ENCODE peak calls at places on chromosomes 4 and X, in six cellular contexts. G, N, I, S, V and Q are unnamed samples.

GRCh38 chrX:31307952-31308351 is 236.1 kb upstream of the FTHL17 start:
- DNase-seq in G (no peak), N (no peak), I (no peak), S (no peak), V (no peak), Q (no peak)

GRCh38 chrX:10169180-10169579 is 12.4 kb downstream of the CLCN4 start:
- DNase-seq in G (no peak), N (no peak), I (no peak), S (no peak), V (no peak), Q (no peak)

GRCh38 chr4:38857354-38858096 is 908 bp upstream of the TLR6 start:
- DNase-seq in G (peak), N (peak), I (peak), S (peak), V (peak), Q (no peak)

GRCh38 chrX:39261446-39262147 is 460.3 kb downstream of the MID1IP1 start:
- DNase-seq in G (peak), N (peak), I (peak), S (peak), V (peak), Q (no peak)

GRCh38 chr4:85774489-85774888 is 299.5 kb downstream of the ARHGAP24 start:
- DNase-seq in G (no peak), N (no peak), I (no peak), S (no peak), V (no peak), Q (no peak)

GRCh38 chrX:49712577-49712976 is 16.8 kb upstream of the PAGE1 start:
- DNase-seq in G (no peak), N (no peak), I (no peak), S (no peak), V (no peak), Q (no peak)

GRCh38 chr4:119955256-119955655 is 111.4 kb downstream of the MAD2L1 start:
- DNase-seq in G (no peak), N (no peak), I (peak), S (no peak), V (no peak), Q (no peak)

GRCh38 chr4:174210952-174211490 is 72.4 kb downstream of the FBXO8 start:
- DNase-seq in G (no peak), N (no peak), I (no peak), S (no peak), V (no peak), Q (no peak)

GRCh38 chr4:185550933-185551332 is 15.6 kb upstream of the PDLIM3 start:
- DNase-seq in G (no peak), N (no peak), I (no peak), S (no peak), V (no peak), Q (no peak)

GRCh38 chr4:101230806-101231426 is 116.4 kb downstream of the PPP3CA start:
- DNase-seq in G (peak), N (no peak), I (peak), S (no peak), V (no peak), Q (no peak)

GRCh38 chr4:85787133-85787532 is 312.2 kb downstream of the ARHGAP24 start:
- DNase-seq in G (peak), N (no peak), I (peak), S (peak), V (peak), Q (no peak)